ENCODE peak calls at places on chromosome 17, in eight cellular contexts. Q is K562, Y is IMR-90, I is H9, N is mesendoderm, S is GM23248, V is mammary epithelial cell, M is fibroblast of lung. B is an unnamed sample.

GRCh38 chr17:81256616-81257015 is 17.5 kb downstream of the NDUFAF8 start:
- DNase-seq in Q (no peak), Y (peak; percentile 79), I (no peak), N (no peak), S (peak; percentile 73), V (peak; percentile 30), M (peak; percentile 61), B (no peak)

GRCh38 chr17:3998436-3998835 is 34.2 kb upstream of the ATP2A3 start:
- DNase-seq in Q (no peak), Y (no peak), I (no peak), N (no peak), S (no peak), V (no peak), M (no peak), B (no peak)

GRCh38 chr17:76713765-76714164 is 3.0 kb upstream of the MXRA7 start:
- DNase-seq in Q (no peak), Y (no peak), I (no peak), N (no peak), S (no peak), V (no peak), M (no peak), B (no peak)

GRCh38 chr17:17609121-17609520 is 17.6 kb upstream of the PEMT start:
- DNase-seq in Q (no peak), Y (no peak), I (peak; percentile 79), N (peak; percentile 69), S (no peak), V (no peak), M (no peak), B (no peak)

GRCh38 chr17:83036193-83036592 is 43.2 kb upstream of the METRNL start:
- DNase-seq in Q (no peak), Y (no peak), I (no peak), N (no peak), S (no peak), V (no peak), M (no peak), B (no peak)

GRCh38 chr17:71335212-71335611 is 785.6 kb upstream of the SOX9 start:
- DNase-seq in Q (no peak), Y (no peak), I (no peak), N (no peak), S (peak; percentile 23), V (no peak), M (no peak), B (no peak)

GRCh38 chr17:80315517-80316182 is 55.0 kb downstream of the RNF213 start:
- DNase-seq in Q (no peak), Y (no peak), I (no peak), N (no peak), S (no peak), V (no peak), M (no peak), B (no peak)

GRCh38 chr17:80859004-80859941 is 132.4 kb upstream of the CHMP6 start:
- DNase-seq in Q (no peak), Y (peak; percentile 97), I (peak; percentile 67), N (peak; percentile 22), S (peak; percentile 92), V (peak; percentile 85), M (peak; percentile 91), B (no peak)

GRCh38 chr17:66373944-66374817 is 71.8 kb downstream of the PRKCA start:
- DNase-seq in Q (peak; percentile 54), Y (no peak), I (no peak), N (peak; percentile 58), S (no peak), V (no peak), M (peak; percentile 74), B (no peak)

GRCh38 chr17:74239169-74239568 is 25.8 kb downstream of the TTYH2 start:
- DNase-seq in Q (no peak), Y (no peak), I (no peak), N (no peak), S (no peak), V (no peak), M (peak; percentile 21), B (peak; percentile 14)

GRCh38 chr17:82520041-82520910 is 744 bp downstream of the FOXK2 start:
- DNase-seq in Q (no peak), Y (no peak), I (no peak), N (no peak), S (peak; percentile 71), V (peak; percentile 40), M (peak; percentile 28), B (no peak)

GRCh38 chr17:2610640-2611175 is 17.3 kb downstream of the PAFAH1B1 start:
- DNase-seq in Q (no peak), Y (no peak), I (no peak), N (no peak), S (no peak), V (peak; percentile 23), M (no peak), B (no peak)
- H3K27ac ChIP-seq in Q (no peak overlapping the region), Y (no peak overlapping the region), I (no peak overlapping the region), N (no peak overlapping the region), S (no peak overlapping the region), V (no peak overlapping the region), M (no peak overlapping the region), B (no peak overlapping the region)

GRCh38 chr17:413016-413350 is 60.4 kb upstream of the RPH3AL start:
- DNase-seq in Q (no peak), Y (no peak), I (no peak), N (no peak), S (no peak), V (no peak), M (no peak), B (no peak)

GRCh38 chr17:409848-410673 is 57.5 kb upstream of the RPH3AL start:
- DNase-seq in Q (peak; percentile 97), Y (peak; percentile 98), I (peak; percentile 100), N (peak; percentile 99), S (peak; percentile 100), V (peak; percentile 97), M (peak; percentile 91), B (peak; percentile 97)

GRCh38 chr17:410674-411401 is 58.2 kb upstream of the RPH3AL start:
- DNase-seq in Q (peak; percentile 62), Y (peak; percentile 12), I (peak; percentile 61), N (peak; percentile 46), S (peak; percentile 57), V (no peak), M (peak; percentile 40), B (no peak)

GRCh38 chr17:412211-413015 is 59.8 kb upstream of the RPH3AL start:
- DNase-seq in Q (peak; percentile 62), Y (peak; percentile 64), I (no peak), N (peak; percentile 62), S (peak; percentile 82), V (peak; percentile 34), M (peak; percentile 51), B (peak; percentile 79)

DNA sequence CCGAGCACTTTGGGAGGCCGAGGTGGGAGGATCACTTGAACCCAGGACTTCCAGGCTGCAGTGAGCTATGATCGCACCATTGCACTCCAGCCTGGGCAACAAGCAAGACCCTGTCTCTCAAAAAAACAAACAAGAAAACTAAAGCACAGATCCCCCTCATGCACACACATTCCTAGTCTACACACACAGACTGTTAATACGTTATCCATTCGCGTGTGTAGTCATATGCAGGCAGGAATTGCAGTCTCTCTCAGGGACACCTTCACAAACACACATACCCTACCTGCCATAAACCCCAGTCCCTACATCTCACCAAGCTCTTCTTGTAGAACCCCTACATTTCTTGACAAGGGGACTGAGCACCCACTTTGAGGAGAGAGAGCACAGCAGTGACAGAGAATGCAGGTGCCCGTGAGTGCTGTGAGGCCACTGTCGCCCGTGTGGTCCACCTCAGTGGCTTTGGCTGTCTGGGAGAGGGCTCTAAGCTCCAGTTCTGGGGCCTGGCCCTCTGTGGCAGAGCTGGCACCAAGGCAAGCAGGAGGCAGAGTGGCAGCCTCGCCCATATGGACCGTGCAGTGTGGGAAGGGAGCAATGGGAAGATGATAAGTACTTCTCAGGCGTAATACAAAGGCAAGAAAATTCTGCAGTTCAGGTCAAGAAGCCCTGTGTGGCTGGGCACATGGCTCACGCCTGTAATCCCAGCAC is 59.0 kb upstream of the RPH3AL start:
- DNase-seq in Q (no peak), Y (no peak), I (no peak), N (no peak), S (peak; percentile 12), V (no peak), M (no peak), B (no peak)
- H3K4me2 ChIP-seq in Q (no peak overlapping the region), Y (peak overlapping the region; percentile 93), I (no peak overlapping the region), N (no peak overlapping the region), S (peak overlapping the region; percentile 88), V (no peak overlapping the region), M (no peak overlapping the region), B (no peak overlapping the region)

GRCh38 chr17:68260051-68260762 is 12.4 kb downstream of the AMZ2 start:
- DNase-seq in Q (no peak), Y (no peak), I (no peak), N (no peak), S (no peak), V (no peak), M (peak; percentile 20), B (no peak)

GRCh38 chr17:68255151-68255550 is 7.3 kb downstream of the AMZ2 start:
- DNase-seq in Q (no peak), Y (no peak), I (no peak), N (no peak), S (no peak), V (no peak), M (no peak), B (no peak)

GRCh38 chr17:68255731-68256538 is 8.1 kb downstream of the AMZ2 start:
- DNase-seq in Q (peak; percentile 64), Y (no peak), I (no peak), N (no peak), S (no peak), V (no peak), M (no peak), B (no peak)

DNA sequence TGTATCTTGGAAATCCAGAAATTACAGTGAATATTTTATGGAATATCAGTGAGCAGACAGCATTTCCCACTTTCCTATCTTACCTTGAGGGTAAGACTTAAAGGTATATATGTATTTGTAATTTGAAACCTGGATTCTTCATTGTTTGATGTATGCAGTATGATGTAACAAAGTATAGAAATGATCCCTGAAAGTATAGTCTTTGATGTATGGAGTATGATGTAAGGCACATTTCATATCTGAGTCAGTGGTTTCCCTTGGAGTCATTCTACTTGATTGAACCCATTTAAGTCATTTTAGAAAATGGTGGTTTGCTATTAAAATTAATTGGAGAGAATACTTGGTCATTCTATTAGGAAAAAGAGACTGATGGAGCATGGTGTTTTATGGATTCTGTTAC is 10.1 kb downstream of the AMZ2 start:
- DNase-seq in Q (no peak), Y (peak; percentile 13), I (no peak), N (no peak), S (no peak), V (no peak), M (no peak), B (no peak)
- H3K27ac ChIP-seq in Q (no peak overlapping the region), Y (no peak overlapping the region), I (no peak overlapping the region), N (no peak overlapping the region), S (no peak overlapping the region), V (no peak overlapping the region), M (no peak overlapping the region), B (no peak overlapping the region)

DNA sequence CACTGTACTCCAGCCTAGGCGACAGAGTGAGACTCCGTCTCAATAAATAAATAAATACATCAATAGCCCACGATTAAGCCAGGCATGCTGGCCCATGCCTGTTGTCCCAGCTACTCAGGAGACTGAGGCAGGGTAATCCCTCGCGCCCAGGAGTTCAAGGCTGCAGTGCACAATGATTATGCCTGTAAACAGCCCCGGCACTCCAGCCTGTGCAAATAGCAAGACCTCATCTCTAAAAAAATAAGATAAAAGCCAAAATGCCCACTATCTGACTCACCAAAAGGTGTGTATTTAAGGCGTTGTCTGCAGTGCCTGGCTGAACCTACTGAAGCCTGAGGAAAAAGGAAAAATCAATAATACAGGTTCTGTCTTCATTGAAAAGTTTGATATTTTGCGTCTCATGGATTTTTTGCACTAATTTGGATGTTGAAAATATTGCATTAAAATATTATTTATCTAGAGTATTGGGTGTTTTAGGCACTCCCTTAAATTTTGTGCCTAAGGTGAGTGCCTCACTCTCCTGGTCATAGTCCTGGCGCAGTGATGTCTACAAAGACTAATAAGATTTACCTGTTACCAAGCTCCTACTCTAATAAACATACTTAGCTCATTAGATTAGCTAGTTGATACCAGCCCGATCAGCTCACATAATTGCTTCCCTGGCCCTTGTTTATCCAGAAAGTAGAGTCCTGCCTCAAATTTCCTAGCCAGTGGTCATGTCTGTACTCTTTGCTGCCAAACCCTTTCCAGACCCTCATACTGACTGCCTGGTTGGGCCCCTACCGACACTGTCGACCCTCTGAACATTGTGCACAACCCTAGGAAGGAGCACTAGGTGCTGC is 24.7 kb upstream of the TOB1 start:
- DNase-seq in Q (no peak), Y (no peak), I (no peak), N (no peak), S (no peak), V (peak; percentile 42), M (no peak), B (peak; percentile 33)
- H3K4me2 ChIP-seq in Q (no peak overlapping the region), Y (no peak overlapping the region), I (no peak overlapping the region), N (no peak overlapping the region), S (no peak overlapping the region), V (no peak overlapping the region), M (no peak overlapping the region), B (no peak overlapping the region)